ENCODE peak calls at places on chromosomes 1 and 21, in ten cellular contexts. C is MM.1S; H is aorta; P is CD8-positive, alpha-beta T cell; F is ovary; S is neural progenitor cell; J is CD8-positive, alpha-beta memory T cell; L is H1; E is thoracic aorta; G is HAP-1. Z is an unnamed sample. For H3K9me3, the result is how much of the 10 kb centered on the place peaks cover.

GRCh38 chr1:99603699-99604595 is 42.0 kb upstream of the PALMD start:
- DNase-seq in C (no peak), H (no peak), P (no peak), F (no peak), S (no peak), J (no peak), L (no peak), E (no peak), G (no peak), Z (no peak)

GRCh38 chr1:20602851-20603450 is 14.1 kb downstream of the CDA start:
- DNase-seq in C (no peak), H (no peak), P (no peak), F (no peak), S (no peak), J (no peak), L (no peak), E (no peak), G (no peak), Z (no peak)

GRCh38 chr1:111903148-111903857 is 86.2 kb downstream of the KCND3 start:
- DNase-seq in C (no peak), H (no peak), P (no peak), F (no peak), S (no peak), J (no peak), L (no peak), E (no peak), G (no peak), Z (no peak)

GRCh38 chr1:198910816-198911215 is 272.0 kb downstream of the PTPRC start:
- DNase-seq in C (no peak), H (no peak), P (no peak), F (no peak), S (no peak), J (no peak), L (no peak), E (no peak), G (no peak), Z (no peak)

GRCh38 chr1:221804303-221804702 is 62.4 kb upstream of the DUSP10 start:
- DNase-seq in C (no peak), H (no peak), P (no peak), F (no peak), S (no peak), J (no peak), L (no peak), E (no peak), G (no peak), Z (no peak)

GRCh38 chr1:185338719-185339622 is 21.9 kb upstream of the IVNS1ABP start:
- DNase-seq in C (peak), H (peak), P (peak), F (no peak), S (no peak), J (peak), L (no peak), E (no peak), G (no peak), Z (peak)

GRCh38 chr1:40887012-40887378 is 24.8 kb upstream of the CITED4 start:
- DNase-seq in C (no peak), H (no peak), P (no peak), F (no peak), S (no peak), J (no peak), L (no peak), E (no peak), G (no peak), Z (no peak)

GRCh38 chr21:42002421-42002958 is 7.7 kb downstream of the ZBTB21 start:
- DNase-seq in C (no peak), H (no peak), P (peak), F (no peak), S (no peak), J (no peak), L (no peak), E (no peak), G (no peak), Z (no peak)

GRCh38 chr1:202343652-202344349 is 2.1 kb upstream of the UBE2T start:
- DNase-seq in C (peak), H (no peak), P (no peak), F (no peak), S (peak), J (no peak), L (no peak), E (no peak), G (peak), Z (no peak)

GRCh38 chr1:55172272-55172671 is 42.9 kb downstream of the USP24 start:
- DNase-seq in C (no peak), H (no peak), P (no peak), F (no peak), S (no peak), J (no peak), L (no peak), E (no peak), G (peak), Z (no peak)

GRCh38 chr1:30673395-30673794 is 50.0 kb downstream of the MATN1 start:
- DNase-seq in C (no peak), H (no peak), P (no peak), F (no peak), S (no peak), J (no peak), L (no peak), E (no peak), G (no peak), Z (no peak)

DNA sequence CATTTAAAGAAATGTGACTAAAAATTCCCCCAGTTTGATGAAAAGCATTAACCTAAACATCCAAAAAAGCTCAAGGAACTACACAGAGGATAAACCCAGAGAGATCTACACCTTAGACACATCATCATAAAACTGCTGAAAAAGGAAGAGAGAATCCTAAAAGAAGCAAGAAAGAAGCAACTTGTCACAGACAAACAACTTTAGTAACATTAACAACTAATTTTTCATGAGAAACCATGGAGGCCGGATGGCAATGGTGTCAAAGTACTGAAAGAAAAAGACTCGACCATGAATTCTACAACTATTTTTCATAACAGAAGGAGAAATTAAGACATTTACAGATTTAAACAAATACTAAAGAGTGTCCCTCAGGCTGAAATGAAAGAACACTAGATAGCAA is 17.7 kb downstream of the ZNF644 start:
- DNase-seq in C (no peak), H (no peak), P (no peak), F (no peak), S (no peak), J (no peak), L (no peak), E (no peak), G (no peak), Z (no peak)
- H3K9me3 ChIP-seq in C (under half), H (under half), P (under half), F (under half), S (under half), J (under half), L (under half), E (under half), G (under half), Z (under half)

DNA sequence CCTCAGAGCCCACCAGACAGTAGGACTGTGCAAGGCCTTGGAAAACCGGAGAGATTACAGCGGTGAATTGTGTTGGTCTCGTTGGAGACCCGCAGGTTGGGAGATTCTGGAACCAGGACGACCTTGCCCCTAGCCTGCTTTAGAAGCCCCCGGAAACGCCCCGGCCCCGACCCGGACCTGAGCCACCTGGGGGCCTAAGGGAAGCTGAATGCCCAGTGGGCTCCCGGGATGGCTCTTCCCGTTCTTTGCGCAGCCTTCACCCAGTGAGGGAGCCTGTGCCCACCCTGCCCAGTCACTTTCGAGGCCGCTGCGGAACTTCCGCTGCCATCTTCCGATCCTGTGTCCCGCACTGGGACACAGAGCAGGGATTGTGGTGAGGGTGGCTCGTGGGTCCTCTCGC is 254.4 kb downstream of the FAM72C start:
- DNase-seq in C (no peak), H (no peak), P (no peak), F (no peak), S (no peak), J (no peak), L (no peak), E (no peak), G (no peak), Z (no peak)
- H3K9me3 ChIP-seq in C (under half), H (under half), P (under half), F (under half), S (under half), J (under half), L (under half), E (under half), G (under half), Z (under half)

DNA sequence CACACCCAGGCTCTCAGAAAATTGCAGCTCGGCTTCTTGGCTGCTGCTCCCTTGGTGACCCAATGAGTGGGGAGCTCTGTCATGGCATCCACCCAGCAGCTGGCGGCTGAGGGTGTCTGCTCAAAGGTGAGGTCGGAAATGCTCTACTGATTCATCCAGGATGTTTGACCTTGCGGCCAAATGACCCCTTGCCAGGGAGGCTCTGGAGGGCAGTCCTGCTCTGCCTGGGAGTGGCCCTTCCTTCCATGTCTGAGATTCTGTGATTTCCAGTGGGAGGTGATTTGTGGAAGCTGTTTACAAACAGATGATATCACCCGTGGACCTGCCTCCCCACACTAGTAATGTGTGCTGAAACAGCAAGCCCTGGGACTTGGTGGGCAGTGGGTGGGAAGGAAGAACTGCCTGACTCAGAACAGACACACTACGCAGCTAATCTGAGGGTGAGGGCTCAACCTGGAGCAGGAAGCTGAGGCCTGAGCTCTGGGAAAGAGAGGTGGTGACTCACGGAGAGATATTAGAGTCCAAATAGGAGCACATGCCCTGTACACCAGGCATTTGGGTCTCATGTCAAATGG is 3.0 kb downstream of the CRCT1 start:
- DNase-seq in C (no peak), H (no peak), P (no peak), F (no peak), S (no peak), J (no peak), L (no peak), E (no peak), G (no peak), Z (no peak)
- H3K9me3 ChIP-seq in C (under half), H (under half), P (under half), F (under half), S (under half), J (under half), L (half or more), E (under half), G (under half), Z (under half)

DNA sequence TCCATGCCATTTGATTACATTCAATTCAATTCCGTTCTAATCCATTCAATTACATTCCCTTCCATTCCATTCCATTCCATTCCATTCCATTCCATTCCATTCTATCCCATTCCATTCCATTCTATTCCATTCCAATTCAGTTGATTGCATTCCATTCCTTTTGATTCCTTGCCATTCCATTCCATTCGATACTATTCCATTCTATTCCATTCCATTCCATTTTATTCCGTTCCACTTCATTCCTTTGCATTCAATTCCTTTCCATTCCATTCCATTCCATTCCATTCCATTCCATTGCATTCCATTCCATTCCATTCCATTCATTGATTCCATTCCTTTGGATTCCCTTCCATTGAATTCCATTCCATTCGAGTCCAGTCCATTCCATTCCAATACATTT is 2574.0 kb upstream of the TPTE start:
- DNase-seq in C (no peak), H (no peak), P (no peak), F (no peak), S (no peak), J (no peak), L (no peak), E (no peak), G (no peak), Z (no peak)
- H3K9me3 ChIP-seq in C (under half), H (under half), P (half or more), F (under half), S (half or more), J (half or more), L (half or more), E (half or more), G (half or more), Z (half or more)

GRCh38 chr1:85387781-85388180 is 77.2 kb downstream of the DDAH1 start:
- DNase-seq in C (no peak), H (no peak), P (no peak), F (no peak), S (no peak), J (no peak), L (no peak), E (no peak), G (no peak), Z (no peak)
- H3K9me3 ChIP-seq in C (under half), H (under half), P (under half), F (under half), S (under half), J (under half), L (under half), E (under half), G (under half), Z (under half)

GRCh38 chr1:105641407-105641806 is 1415.1 kb upstream of the PRMT6 start:
- DNase-seq in C (no peak), H (no peak), P (no peak), F (no peak), S (peak), J (no peak), L (no peak), E (no peak), G (no peak), Z (no peak)
- H3K9me3 ChIP-seq in C (under half), H (under half), P (under half), F (under half), S (under half), J (under half), L (under half), E (under half), G (under half), Z (under half)